ENCODE peak calls at places on chromosomes 1 and 21, in seven cellular contexts. Z is EL; V is heart right ventricle; X is amniotic epithelial cell; F is effector memory CD4-positive, alpha-beta T cell; M is HuH-7; B is heart left ventricle. S is an unnamed sample.

GRCh38 chr1:183391863-183392262 is 26.3 kb downstream of the NMNAT2 start:
- DNase-seq in Z (no peak), B (peak; percentile 32), F (no peak), V (no peak), M (no peak), X (no peak), S (no peak)

GRCh38 chr1:31400393-31400792 is 12.6 kb upstream of the SERINC2 start:
- DNase-seq in V (no peak), M (no peak), F (no peak), B (no peak), Z (peak; percentile 72), X (peak; percentile 68), S (no peak)

GRCh38 chr21:16013570-16013969 is 283.8 kb downstream of the USP25 start:
- DNase-seq in Z (no peak), B (no peak), X (no peak), F (no peak), M (no peak), V (no peak), S (no peak)

GRCh38 chr1:229203030-229203751 is 67.7 kb upstream of the RAB4A start:
- DNase-seq in B (no peak), Z (peak; percentile 41), M (peak; percentile 80), V (no peak), X (peak; percentile 94), F (no peak), S (no peak)

GRCh38 chr1:52558941-52559340 is 6.0 kb upstream of the TUT4 start:
- DNase-seq in B (no peak), Z (no peak), M (no peak), V (no peak), X (no peak), F (no peak), S (no peak)

GRCh38 chr1:151175910-151176309 is at the start of gene TMOD4:
- DNase-seq in Z (no peak), X (peak; percentile 13), F (no peak), M (no peak), V (no peak), B (no peak), S (no peak)

GRCh38 chr1:31830511-31830910 is 14.7 kb upstream of the SPOCD1 start:
- DNase-seq in B (no peak), X (no peak), F (no peak), Z (no peak), V (no peak), M (no peak), S (no peak)

GRCh38 chr1:103509235-103509634 is 16.3 kb upstream of the RNPC3 start:
- DNase-seq in V (no peak), Z (no peak), X (no peak), F (no peak), B (no peak), M (no peak), S (no peak)

GRCh38 chr1:47225430-47226100 is 6.5 kb downstream of the TAL1 start:
- DNase-seq in V (no peak), B (no peak), Z (no peak), M (peak; percentile 56), X (no peak), F (no peak), S (no peak)

GRCh38 chr1:210438928-210439841 is 110.5 kb downstream of the HHAT start:
- DNase-seq in F (no peak), V (no peak), B (no peak), Z (peak; percentile 100), M (no peak), X (peak; percentile 96), S (peak; percentile 98)

GRCh38 chr1:242886137-242886536 is 361.6 kb upstream of the PLD5 start:
- DNase-seq in X (no peak), V (no peak), F (no peak), B (no peak), M (no peak), Z (no peak), S (no peak)

GRCh38 chr1:22582670-22583635 is 19.7 kb downstream of the EPHA8 start:
- DNase-seq in Z (no peak), B (peak; percentile 59), M (no peak), X (no peak), F (no peak), V (no peak), S (no peak)

GRCh38 chr1:57024855-57025254 is 59.0 kb upstream of the C8B start:
- DNase-seq in F (no peak), X (no peak), V (no peak), M (no peak), B (no peak), Z (no peak), S (no peak)

GRCh38 chr1:10521537-10522157 is 46.9 kb downstream of the PEX14 start:
- DNase-seq in F (no peak), X (no peak), V (no peak), M (no peak), B (no peak), Z (no peak), S (no peak)

GRCh38 chr1:150512846-150513245 is 2.7 kb upstream of the FALEC start:
- DNase-seq in B (no peak), Z (no peak), M (no peak), F (no peak), X (no peak), V (no peak), S (no peak)

GRCh38 chr21:27026501-27026900 is 59.6 kb upstream of the ADAMTS5 start:
- DNase-seq in B (no peak), X (no peak), Z (peak; percentile 72), M (no peak), V (no peak), F (no peak), S (peak; percentile 25)

GRCh38 chr21:33894736-33895288 is 20.8 kb downstream of the ATP5PO start:
- DNase-seq in X (peak; percentile 84), V (peak; percentile 73), F (peak; percentile 3), B (peak; percentile 85), M (peak; percentile 79), Z (peak; percentile 90), S (peak; percentile 87)

GRCh38 chr1:179126338-179127060 is 44.6 kb downstream of the TOR3A start:
- DNase-seq in F (no peak), B (peak; percentile 64), Z (no peak), V (peak; percentile 35), X (no peak), M (no peak), S (no peak)

GRCh38 chr1:152962876-152963415 is 7.5 kb upstream of the SPRR4 start:
- DNase-seq in X (no peak), M (no peak), Z (no peak), F (no peak), V (no peak), B (no peak), S (no peak)

GRCh38 chr1:75234499-75235064 is 100.4 kb downstream of the LHX8 start:
- DNase-seq in Z (no peak), F (no peak), B (no peak), V (no peak), X (no peak), M (no peak), S (no peak)

GRCh38 chr1:201400257-201401230 is 1.4 kb upstream of the LAD1 start:
- DNase-seq in Z (no peak), B (no peak), X (no peak), F (no peak), M (no peak), V (no peak), S (no peak)

GRCh38 chr21:37402251-37402867 is 35.8 kb downstream of the DYRK1A start:
- DNase-seq in F (no peak), V (no peak), Z (no peak), X (no peak), B (no peak), M (no peak), S (no peak)

S was measured in HT1080.